ENCODE peak calls at places on chromosomes 12 and 14, in eight cellular contexts. One of them, this sample, is unnamed.

GRCh38 chr14:68811161-68811560 is 18.3 kb upstream of the ZFP36L1 start:
- DNase-seq in LNCaP clone FGC: no peak
- DNase-seq in NCI-H1105 treated with DMSO at 0.1 percent for 48 hours: no peak
- DNase-seq in nephron progenitor cell: no peak
- DNase-seq in iris pigment epithelial cell: no peak
- DNase-seq in CD4-positive, alpha-beta memory T cell: no peak
- DNase-seq in ELR: no peak
- DNase-seq in SW480: no peak
- DNase-seq in this sample: no peak

GRCh38 chr12:66739266-66739665 is 60.4 kb upstream of the GRIP1 start:
- DNase-seq in ELR: no peak
- DNase-seq in iris pigment epithelial cell: no peak
- DNase-seq in SW480: no peak
- DNase-seq in CD4-positive, alpha-beta memory T cell: peak
- DNase-seq in NCI-H1105 treated with DMSO at 0.1 percent for 48 hours: no peak
- DNase-seq in nephron progenitor cell: no peak
- DNase-seq in LNCaP clone FGC: no peak
- DNase-seq in this sample: no peak

GRCh38 chr14:77206261-77206824 is 24.7 kb downstream of the TMEM63C start:
- DNase-seq in iris pigment epithelial cell: no peak
- DNase-seq in CD4-positive, alpha-beta memory T cell: no peak
- DNase-seq in SW480: no peak
- DNase-seq in NCI-H1105 treated with DMSO at 0.1 percent for 48 hours: no peak
- DNase-seq in nephron progenitor cell: no peak
- DNase-seq in ELR: no peak
- DNase-seq in LNCaP clone FGC: no peak
- DNase-seq in this sample: no peak

GRCh38 chr14:94738097-94738496 is 31.8 kb downstream of the GSC start:
- DNase-seq in SW480: no peak
- DNase-seq in ELR: no peak
- DNase-seq in LNCaP clone FGC: no peak
- DNase-seq in iris pigment epithelial cell: no peak
- DNase-seq in NCI-H1105 treated with DMSO at 0.1 percent for 48 hours: no peak
- DNase-seq in nephron progenitor cell: no peak
- DNase-seq in CD4-positive, alpha-beta memory T cell: no peak
- DNase-seq in this sample: no peak

GRCh38 chr14:22466520-22466919 is 122.5 kb downstream of the DAD1 start:
- DNase-seq in iris pigment epithelial cell: peak
- DNase-seq in nephron progenitor cell: no peak
- DNase-seq in LNCaP clone FGC: no peak
- DNase-seq in SW480: no peak
- DNase-seq in ELR: peak
- DNase-seq in CD4-positive, alpha-beta memory T cell: no peak
- DNase-seq in NCI-H1105 treated with DMSO at 0.1 percent for 48 hours: no peak
- DNase-seq in this sample: no peak

GRCh38 chr12:8080131-8080530 is 1.9 kb upstream of the NECAP1 start:
- DNase-seq in NCI-H1105 treated with DMSO at 0.1 percent for 48 hours: no peak
- DNase-seq in ELR: no peak
- DNase-seq in nephron progenitor cell: no peak
- DNase-seq in SW480: no peak
- DNase-seq in CD4-positive, alpha-beta memory T cell: no peak
- DNase-seq in LNCaP clone FGC: no peak
- DNase-seq in iris pigment epithelial cell: no peak
- DNase-seq in this sample: no peak

GRCh38 chr12:49959570-49960473 is 1.9 kb upstream of the AQP5 start:
- DNase-seq in ELR: peak
- DNase-seq in nephron progenitor cell: no peak
- DNase-seq in iris pigment epithelial cell: no peak
- DNase-seq in CD4-positive, alpha-beta memory T cell: no peak
- DNase-seq in NCI-H1105 treated with DMSO at 0.1 percent for 48 hours: no peak
- DNase-seq in LNCaP clone FGC: no peak
- DNase-seq in SW480: peak
- DNase-seq in this sample: peak

GRCh38 chr12:67358686-67359374 is 89.7 kb downstream of the CAND1 start:
- DNase-seq in LNCaP clone FGC: no peak
- DNase-seq in CD4-positive, alpha-beta memory T cell: no peak
- DNase-seq in iris pigment epithelial cell: peak
- DNase-seq in NCI-H1105 treated with DMSO at 0.1 percent for 48 hours: no peak
- DNase-seq in SW480: no peak
- DNase-seq in ELR: peak
- DNase-seq in nephron progenitor cell: no peak
- DNase-seq in this sample: peak

GRCh38 chr12:91986084-91986483 is 159.6 kb downstream of the BTG1 start:
- DNase-seq in LNCaP clone FGC: no peak
- DNase-seq in CD4-positive, alpha-beta memory T cell: no peak
- DNase-seq in SW480: peak
- DNase-seq in iris pigment epithelial cell: peak
- DNase-seq in NCI-H1105 treated with DMSO at 0.1 percent for 48 hours: no peak
- DNase-seq in nephron progenitor cell: no peak
- DNase-seq in ELR: peak
- DNase-seq in this sample: no peak

GRCh38 chr14:90154110-90154509 is 92.3 kb downstream of the KCNK13 start:
- DNase-seq in SW480: peak
- DNase-seq in LNCaP clone FGC: peak
- DNase-seq in NCI-H1105 treated with DMSO at 0.1 percent for 48 hours: no peak
- DNase-seq in nephron progenitor cell: no peak
- DNase-seq in ELR: no peak
- DNase-seq in iris pigment epithelial cell: no peak
- DNase-seq in CD4-positive, alpha-beta memory T cell: no peak
- DNase-seq in this sample: no peak

GRCh38 chr12:29711381-29711780 is 72.4 kb downstream of the TMTC1 start:
- DNase-seq in nephron progenitor cell: no peak
- DNase-seq in ELR: no peak
- DNase-seq in SW480: no peak
- DNase-seq in CD4-positive, alpha-beta memory T cell: no peak
- DNase-seq in NCI-H1105 treated with DMSO at 0.1 percent for 48 hours: peak
- DNase-seq in LNCaP clone FGC: no peak
- DNase-seq in iris pigment epithelial cell: no peak
- DNase-seq in this sample: no peak

GRCh38 chr12:88339254-88339949 is 197.3 kb downstream of the TMTC3 start:
- DNase-seq in LNCaP clone FGC: no peak
- DNase-seq in nephron progenitor cell: no peak
- DNase-seq in iris pigment epithelial cell: peak
- DNase-seq in NCI-H1105 treated with DMSO at 0.1 percent for 48 hours: no peak
- DNase-seq in SW480: no peak
- DNase-seq in ELR: peak
- DNase-seq in CD4-positive, alpha-beta memory T cell: no peak
- DNase-seq in this sample: no peak

GRCh38 chr12:47281667-47282171 is 202.0 kb upstream of the AMIGO2 start:
- DNase-seq in LNCaP clone FGC: no peak
- DNase-seq in nephron progenitor cell: no peak
- DNase-seq in iris pigment epithelial cell: no peak
- DNase-seq in ELR: peak
- DNase-seq in SW480: no peak
- DNase-seq in CD4-positive, alpha-beta memory T cell: no peak
- DNase-seq in NCI-H1105 treated with DMSO at 0.1 percent for 48 hours: no peak
- DNase-seq in this sample: no peak

GRCh38 chr12:77578471-77579262 is 252.0 kb upstream of the NAV3 start:
- DNase-seq in NCI-H1105 treated with DMSO at 0.1 percent for 48 hours: no peak
- DNase-seq in LNCaP clone FGC: no peak
- DNase-seq in iris pigment epithelial cell: no peak
- DNase-seq in CD4-positive, alpha-beta memory T cell: no peak
- DNase-seq in ELR: no peak
- DNase-seq in nephron progenitor cell: no peak
- DNase-seq in SW480: no peak
- DNase-seq in this sample: no peak

GRCh38 chr12:30729547-30729946 is 25.2 kb downstream of the CAPRIN2 start:
- DNase-seq in SW480: no peak
- DNase-seq in NCI-H1105 treated with DMSO at 0.1 percent for 48 hours: no peak
- DNase-seq in ELR: no peak
- DNase-seq in nephron progenitor cell: no peak
- DNase-seq in iris pigment epithelial cell: no peak
- DNase-seq in LNCaP clone FGC: no peak
- DNase-seq in CD4-positive, alpha-beta memory T cell: no peak
- DNase-seq in this sample: no peak

GRCh38 chr14:31024577-31025334 is 693 bp upstream of the AP4S1 start:
- DNase-seq in CD4-positive, alpha-beta memory T cell: no peak
- DNase-seq in ELR: peak
- DNase-seq in nephron progenitor cell: no peak
- DNase-seq in iris pigment epithelial cell: peak
- DNase-seq in NCI-H1105 treated with DMSO at 0.1 percent for 48 hours: no peak
- DNase-seq in SW480: peak
- DNase-seq in LNCaP clone FGC: no peak
- DNase-seq in this sample: peak

GRCh38 chr14:58356268-58356667 is 39.5 kb upstream of the TOMM20L start:
- DNase-seq in nephron progenitor cell: no peak
- DNase-seq in SW480: no peak
- DNase-seq in NCI-H1105 treated with DMSO at 0.1 percent for 48 hours: no peak
- DNase-seq in iris pigment epithelial cell: no peak
- DNase-seq in CD4-positive, alpha-beta memory T cell: no peak
- DNase-seq in ELR: no peak
- DNase-seq in LNCaP clone FGC: no peak
- DNase-seq in this sample: no peak

GRCh38 chr12:49891012-49891411 is 12.7 kb downstream of the FAIM2 start:
- DNase-seq in SW480: no peak
- DNase-seq in LNCaP clone FGC: no peak
- DNase-seq in nephron progenitor cell: no peak
- DNase-seq in CD4-positive, alpha-beta memory T cell: no peak
- DNase-seq in iris pigment epithelial cell: no peak
- DNase-seq in NCI-H1105 treated with DMSO at 0.1 percent for 48 hours: no peak
- DNase-seq in ELR: no peak
- DNase-seq in this sample: peak

GRCh38 chr12:38137716-38138115 is 178.9 kb upstream of the ALG10B start:
- DNase-seq in iris pigment epithelial cell: no peak
- DNase-seq in LNCaP clone FGC: no peak
- DNase-seq in nephron progenitor cell: no peak
- DNase-seq in NCI-H1105 treated with DMSO at 0.1 percent for 48 hours: peak
- DNase-seq in CD4-positive, alpha-beta memory T cell: no peak
- DNase-seq in SW480: no peak
- DNase-seq in ELR: no peak
- DNase-seq in this sample: no peak

GRCh38 chr12:92408072-92408900 is 262.6 kb upstream of the BTG1 start:
- DNase-seq in LNCaP clone FGC: peak
- DNase-seq in ELR: peak
- DNase-seq in iris pigment epithelial cell: peak
- DNase-seq in NCI-H1105 treated with DMSO at 0.1 percent for 48 hours: peak
- DNase-seq in nephron progenitor cell: peak
- DNase-seq in CD4-positive, alpha-beta memory T cell: no peak
- DNase-seq in SW480: peak
- DNase-seq in this sample: peak

GRCh38 chr12:1806301-1807106 is 13.9 kb upstream of the LRTM2 start:
- DNase-seq in NCI-H1105 treated with DMSO at 0.1 percent for 48 hours: no peak
- DNase-seq in SW480: no peak
- DNase-seq in iris pigment epithelial cell: no peak
- DNase-seq in LNCaP clone FGC: no peak
- DNase-seq in nephron progenitor cell: no peak
- DNase-seq in ELR: no peak
- DNase-seq in CD4-positive, alpha-beta memory T cell: no peak
- DNase-seq in this sample: no peak

GRCh38 chr12:67475725-67476124 is 172.8 kb upstream of the DYRK2 start:
- DNase-seq in iris pigment epithelial cell: no peak
- DNase-seq in ELR: no peak
- DNase-seq in NCI-H1105 treated with DMSO at 0.1 percent for 48 hours: no peak
- DNase-seq in nephron progenitor cell: no peak
- DNase-seq in LNCaP clone FGC: no peak
- DNase-seq in CD4-positive, alpha-beta memory T cell: no peak
- DNase-seq in SW480: no peak
- DNase-seq in this sample: no peak

GRCh38 chr14:80428171-80428570 is 216.9 kb upstream of the DIO2 start:
- DNase-seq in CD4-positive, alpha-beta memory T cell: no peak
- DNase-seq in LNCaP clone FGC: no peak
- DNase-seq in NCI-H1105 treated with DMSO at 0.1 percent for 48 hours: no peak
- DNase-seq in iris pigment epithelial cell: peak
- DNase-seq in nephron progenitor cell: no peak
- DNase-seq in ELR: no peak
- DNase-seq in SW480: no peak
- DNase-seq in this sample: no peak

GRCh38 chr14:37573355-37573754 is 21.7 kb downstream of the FOXA1 start:
- DNase-seq in ELR: peak
- DNase-seq in NCI-H1105 treated with DMSO at 0.1 percent for 48 hours: no peak
- DNase-seq in SW480: no peak
- DNase-seq in LNCaP clone FGC: no peak
- DNase-seq in nephron progenitor cell: no peak
- DNase-seq in iris pigment epithelial cell: no peak
- DNase-seq in CD4-positive, alpha-beta memory T cell: no peak
- DNase-seq in this sample: no peak

GRCh38 chr12:47366203-47366978 is 286.6 kb upstream of the AMIGO2 start:
- DNase-seq in iris pigment epithelial cell: no peak
- DNase-seq in nephron progenitor cell: no peak
- DNase-seq in SW480: no peak
- DNase-seq in ELR: no peak
- DNase-seq in LNCaP clone FGC: no peak
- DNase-seq in CD4-positive, alpha-beta memory T cell: no peak
- DNase-seq in NCI-H1105 treated with DMSO at 0.1 percent for 48 hours: no peak
- DNase-seq in this sample: no peak

GRCh38 chr14:100628225-100628624 is 41.0 kb upstream of the BEGAIN start:
- DNase-seq in ELR: no peak
- DNase-seq in NCI-H1105 treated with DMSO at 0.1 percent for 48 hours: no peak
- DNase-seq in CD4-positive, alpha-beta memory T cell: no peak
- DNase-seq in nephron progenitor cell: no peak
- DNase-seq in iris pigment epithelial cell: no peak
- DNase-seq in LNCaP clone FGC: no peak
- DNase-seq in SW480: no peak
- DNase-seq in this sample: peak

GRCh38 chr14:53668861-53669260 is 287.8 kb downstream of the BMP4 start:
- DNase-seq in ELR: no peak
- DNase-seq in SW480: no peak
- DNase-seq in NCI-H1105 treated with DMSO at 0.1 percent for 48 hours: no peak
- DNase-seq in iris pigment epithelial cell: peak
- DNase-seq in CD4-positive, alpha-beta memory T cell: no peak
- DNase-seq in nephron progenitor cell: no peak
- DNase-seq in LNCaP clone FGC: no peak
- DNase-seq in this sample: no peak

GRCh38 chr12:52200086-52200782 is 8.4 kb upstream of the KRT80 start:
- DNase-seq in nephron progenitor cell: peak
- DNase-seq in iris pigment epithelial cell: no peak
- DNase-seq in LNCaP clone FGC: no peak
- DNase-seq in CD4-positive, alpha-beta memory T cell: no peak
- DNase-seq in NCI-H1105 treated with DMSO at 0.1 percent for 48 hours: no peak
- DNase-seq in ELR: no peak
- DNase-seq in SW480: no peak
- DNase-seq in this sample: peak

GRCh38 chr12:47905313-47905730 is 528 bp upstream of the VDR start:
- DNase-seq in NCI-H1105 treated with DMSO at 0.1 percent for 48 hours: peak
- DNase-seq in nephron progenitor cell: peak
- DNase-seq in ELR: no peak
- DNase-seq in LNCaP clone FGC: no peak
- DNase-seq in iris pigment epithelial cell: no peak
- DNase-seq in CD4-positive, alpha-beta memory T cell: no peak
- DNase-seq in SW480: peak
- DNase-seq in this sample: no peak